ENCODE peak calls at places on chromosomes 12 and 14, in four cellular contexts. L, S, B and Z are unnamed samples.

GRCh38 chr12:104166465-104166864 is 28.5 kb upstream of the NFYB start:
- DNase-seq in S (no peak), L (no peak), B (no peak), Z (no peak)

GRCh38 chr14:101893759-101894158 is 70.6 kb upstream of the DYNC1H1 start:
- DNase-seq in B (no peak), L (no peak), S (no peak), Z (no peak)

GRCh38 chr12:65649126-65649525 is 175.2 kb upstream of the HMGA2 start:
- DNase-seq in S (no peak), B (no peak), L (no peak), Z (no peak)

GRCh38 chr12:47105914-47106674 is 26.3 kb upstream of the AMIGO2 start:
- DNase-seq in B (peak; percentile 82), S (no peak), L (no peak), Z (no peak)

GRCh38 chr14:87449016-87449415 is 544.0 kb downstream of the GALC start:
- DNase-seq in L (no peak), B (no peak), S (no peak), Z (no peak)

GRCh38 chr12:9253464-9253863 is 45.3 kb upstream of the PZP start:
- DNase-seq in L (no peak), B (no peak), S (no peak), Z (no peak)

GRCh38 chr12:48023386-48023785 is 19.1 kb upstream of the COL2A1 start:
- DNase-seq in L (no peak), B (no peak), S (no peak), Z (no peak)

GRCh38 chr12:102216086-102216691 is 18.6 kb upstream of the PMCH start:
- DNase-seq in S (no peak), B (no peak), L (no peak), Z (no peak)

GRCh38 chr14:53306926-53307325 is 153.8 kb upstream of the DDHD1 start:
- DNase-seq in S (no peak), L (no peak), B (no peak), Z (no peak)

GRCh38 chr12:53327435-53328042 is 6.1 kb upstream of the AAAS start:
- DNase-seq in L (peak; percentile 55), B (no peak), S (no peak), Z (no peak)

GRCh38 chr12:96751626-96752025 is 155.4 kb upstream of the NEDD1 start:
- DNase-seq in S (no peak), L (no peak), B (no peak), Z (no peak)

DNA sequence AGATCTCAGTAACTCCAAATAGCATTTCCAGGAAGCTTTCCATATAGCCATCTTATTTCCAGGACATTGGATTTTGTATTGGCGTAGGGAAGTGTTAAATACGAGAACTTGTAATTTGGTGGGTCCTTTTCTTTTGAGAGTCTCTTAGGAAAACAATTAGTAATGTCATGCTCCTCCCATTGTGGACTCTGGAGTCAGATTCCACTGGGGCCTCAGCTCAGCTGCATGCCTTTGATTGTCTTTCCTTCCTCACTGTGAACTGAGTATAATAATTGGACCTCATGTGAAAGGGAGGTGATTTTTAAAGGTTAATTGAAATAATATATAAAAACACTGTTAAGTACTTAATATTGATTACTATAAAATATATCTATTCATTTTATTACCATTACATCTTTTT is 462.6 kb downstream of the NPAS3 start:
- DNase-seq in L (no peak), S (no peak), B (no peak), Z (no peak)
- H3K9me3 ChIP-seq in L (no peaks in the 10 kb centered on the region), S (peaks cover 29% of the 10 kb centered on the region), B (peaks cover 12% of the 10 kb centered on the region), Z (no peaks in the 10 kb centered on the region)

DNA sequence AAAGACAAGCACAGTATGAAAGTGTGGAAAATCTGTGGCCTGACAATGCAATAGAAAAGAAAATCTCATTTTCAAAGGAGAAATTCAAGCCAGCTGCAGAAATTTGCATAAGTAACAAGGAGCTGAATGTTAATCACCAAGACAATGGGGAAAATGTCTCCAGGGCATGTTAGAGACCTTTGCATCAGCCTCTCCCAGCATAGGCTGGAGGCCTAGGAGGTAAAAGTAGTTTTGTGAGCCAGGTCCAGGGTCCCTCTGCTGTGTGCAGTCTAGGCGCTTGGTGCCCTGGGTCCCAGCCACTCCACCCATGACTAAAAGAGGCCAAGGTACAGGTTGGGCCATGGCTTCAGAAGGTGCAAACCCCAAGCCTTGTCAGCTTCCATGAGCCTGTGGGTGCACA is 58.3 kb downstream of the TESPA1 start:
- DNase-seq in B (no peak), S (no peak), L (no peak), Z (no peak)
- H3K9me3 ChIP-seq in B (peaks cover 18% of the 10 kb centered on the region), S (peaks cover 12% of the 10 kb centered on the region), L (no peaks in the 10 kb centered on the region), Z (peaks cover 5% of the 10 kb centered on the region)

DNA sequence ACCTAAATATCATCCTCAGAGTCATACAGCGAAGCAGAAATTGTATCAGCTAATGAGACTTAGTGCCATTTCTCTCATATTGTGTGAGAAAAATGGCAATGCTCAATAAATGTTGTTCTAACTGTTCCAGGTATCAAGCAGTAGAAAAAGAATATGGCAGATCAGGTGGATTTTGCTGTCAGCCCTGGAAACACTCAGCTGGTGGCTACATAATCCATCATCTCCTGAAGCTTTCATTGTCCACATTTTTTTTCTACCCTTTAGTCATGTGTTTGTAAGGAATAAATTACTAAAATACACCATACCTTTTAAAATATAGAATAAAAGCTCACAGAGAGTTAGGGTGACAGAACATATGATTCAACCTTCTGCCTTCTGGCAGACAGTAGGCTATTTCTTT is 840.3 kb downstream of the DIO2 start:
- DNase-seq in S (no peak), B (no peak), L (no peak), Z (no peak)
- H3K9me3 ChIP-seq in S (no peaks in the 10 kb centered on the region), B (no peaks in the 10 kb centered on the region), L (no peaks in the 10 kb centered on the region), Z (no peaks in the 10 kb centered on the region)

GRCh38 chr12:132954471-132955048 is 1.5 kb downstream of the ZNF605 start:
- DNase-seq in L (no peak), B (no peak), S (no peak), Z (no peak)

GRCh38 chr12:132953771-132954170 is 2.3 kb downstream of the ZNF605 start:
- DNase-seq in S (no peak), L (no peak), B (no peak), Z (no peak)

GRCh38 chr12:132951649-132952048 is 4.5 kb downstream of the ZNF605 start:
- DNase-seq in S (no peak), L (no peak), B (no peak), Z (no peak)

GRCh38 chr12:132952371-132953162 is 3.5 kb downstream of the ZNF605 start:
- DNase-seq in S (no peak), B (no peak), L (no peak), Z (no peak)

DNA sequence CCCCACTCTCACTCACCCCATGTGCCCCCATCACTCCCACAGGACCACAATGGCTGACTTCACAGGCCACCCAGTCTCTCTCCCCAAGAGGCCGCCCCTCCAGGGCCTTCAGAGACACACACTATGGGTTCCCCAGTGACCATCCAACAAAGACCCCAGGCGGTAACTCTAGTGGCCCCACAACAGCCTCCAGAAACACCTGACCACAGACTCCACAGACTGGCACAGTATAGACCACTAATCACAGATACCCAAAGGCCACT is 3.0 kb downstream of the ZNF605 start:
- DNase-seq in L (no peak), B (no peak), S (no peak), Z (no peak)
- H3K9me3 ChIP-seq in L (peaks cover 6% of the 10 kb centered on the region), B (peaks cover 60% of the 10 kb centered on the region), S (peaks cover 70% of the 10 kb centered on the region), Z (no peaks in the 10 kb centered on the region)

GRCh38 chr12:12837025-12837872 is 24.1 kb downstream of the DDX47 start:
- DNase-seq in L (peak; percentile 66), S (no peak), B (no peak), Z (no peak)

GRCh38 chr12:12839003-12839395 is 25.9 kb downstream of the DDX47 start:
- DNase-seq in B (no peak), L (no peak), S (no peak), Z (no peak)

GRCh38 chr12:12839886-12840285 is 26.7 kb downstream of the DDX47 start:
- DNase-seq in B (no peak), L (no peak), S (no peak), Z (no peak)

GRCh38 chr12:12835378-12836145 is 22.4 kb downstream of the DDX47 start:
- DNase-seq in B (no peak), L (no peak), S (no peak), Z (no peak)

GRCh38 chr12:12836571-12836970 is 23.4 kb downstream of the DDX47 start:
- DNase-seq in B (no peak), L (no peak), S (no peak), Z (no peak)
- H3K9me3 ChIP-seq in B (no peaks in the 10 kb centered on the region), L (no peaks in the 10 kb centered on the region), S (no peaks in the 10 kb centered on the region), Z (no peaks in the 10 kb centered on the region)